ENCODE peak calls at places on chromosomes 5 and 9, in eight cellular contexts. B is kidney; F is MCF 10A; C is AG04450; N is CD8-positive, alpha-beta T cell; P is PC-9; M is AG09319; Z is stomach. G is an unnamed sample.

GRCh38 chr9:26813247-26813646 is 79.4 kb downstream of the CAAP1 start:
- DNase-seq in B (no peak), F (no peak), Z (no peak), P (no peak), M (no peak), N (no peak), C (no peak), G (no peak)

GRCh38 chr9:28961625-28962024 is 1388.3 kb upstream of the C9orf72 start:
- DNase-seq in Z (no peak), P (no peak), N (no peak), F (no peak), C (no peak), B (no peak), M (no peak), G (no peak)

GRCh38 chr9:93265972-93266371 is 82.0 kb downstream of the WNK2 start:
- DNase-seq in Z (no peak), P (no peak), M (no peak), C (no peak), B (no peak), N (peak; percentile 17), F (no peak), G (no peak)

GRCh38 chr9:122222741-122223140 is 6.0 kb downstream of the LHX6 start:
- DNase-seq in Z (no peak), M (no peak), B (peak; percentile 61), C (no peak), F (no peak), N (no peak), P (no peak), G (no peak)

GRCh38 chr5:68343421-68343826 is 127.9 kb downstream of the PIK3R1 start:
- DNase-seq in P (peak; percentile 79), Z (peak; percentile 46), B (no peak), M (no peak), F (peak; percentile 97), N (no peak), C (peak; percentile 30), G (no peak)

GRCh38 chr9:650362-650761 is 191.1 kb upstream of the DMRT1 start:
- DNase-seq in N (no peak), P (no peak), F (no peak), M (no peak), C (no peak), Z (no peak), B (no peak), G (peak; percentile 16)

GRCh38 chr9:125509476-125509875 is 197.5 kb downstream of the MAPKAP1 start:
- DNase-seq in N (no peak), M (peak; percentile 88), B (no peak), C (peak; percentile 83), Z (no peak), F (no peak), P (no peak), G (no peak)

GRCh38 chr5:92676120-92676838 is 904.7 kb downstream of the NR2F1-AS1 start:
- DNase-seq in Z (no peak), C (no peak), P (no peak), N (no peak), F (no peak), B (no peak), M (no peak), G (no peak)

GRCh38 chr9:127088724-127089615 is 33.5 kb downstream of the ANGPTL2 start:
- DNase-seq in B (no peak), F (no peak), N (no peak), Z (no peak), M (no peak), C (no peak), P (no peak), G (no peak)

GRCh38 chr5:131262953-131263541 is 806 bp upstream of the CDC42SE2 start:
- DNase-seq in M (no peak), P (no peak), C (no peak), F (peak; percentile 65), Z (no peak), N (no peak), B (no peak), G (no peak)

GRCh38 chr9:137534256-137535119 is 15.7 kb downstream of the PNPLA7 start:
- DNase-seq in N (no peak), C (no peak), F (peak; percentile 69), P (peak; percentile 51), B (no peak), M (peak; percentile 12), Z (peak; percentile 59), G (no peak)
- TF ChIP-seq CTCF in N (peak; percentile 36), C (peak; percentile 79), F (peak; percentile 50), P (peak; percentile 65), B (peak; percentile 62), M (peak; percentile 71), Z (peak; percentile 66), G (peak; percentile 55)

GRCh38 chr5:160802567-160802966 is 49.4 kb downstream of the ATP10B start:
- DNase-seq in F (peak; percentile 43), N (no peak), Z (no peak), B (no peak), C (no peak), M (no peak), P (no peak), G (no peak)
- TF ChIP-seq CTCF in F (peak; percentile 27), N (no peak), Z (no peak), B (peak; percentile 38), C (no peak), M (no peak), P (no peak), G (no peak)

GRCh38 chr5:172717481-172718195 is 53.4 kb downstream of the DUSP1 start:
- DNase-seq in F (no peak), Z (no peak), M (no peak), N (no peak), C (no peak), B (peak; percentile 68), P (no peak), G (no peak)
- TF ChIP-seq CTCF in F (no peak), Z (no peak), M (no peak), N (no peak), C (no peak), B (no peak), P (no peak), G (no peak)

DNA sequence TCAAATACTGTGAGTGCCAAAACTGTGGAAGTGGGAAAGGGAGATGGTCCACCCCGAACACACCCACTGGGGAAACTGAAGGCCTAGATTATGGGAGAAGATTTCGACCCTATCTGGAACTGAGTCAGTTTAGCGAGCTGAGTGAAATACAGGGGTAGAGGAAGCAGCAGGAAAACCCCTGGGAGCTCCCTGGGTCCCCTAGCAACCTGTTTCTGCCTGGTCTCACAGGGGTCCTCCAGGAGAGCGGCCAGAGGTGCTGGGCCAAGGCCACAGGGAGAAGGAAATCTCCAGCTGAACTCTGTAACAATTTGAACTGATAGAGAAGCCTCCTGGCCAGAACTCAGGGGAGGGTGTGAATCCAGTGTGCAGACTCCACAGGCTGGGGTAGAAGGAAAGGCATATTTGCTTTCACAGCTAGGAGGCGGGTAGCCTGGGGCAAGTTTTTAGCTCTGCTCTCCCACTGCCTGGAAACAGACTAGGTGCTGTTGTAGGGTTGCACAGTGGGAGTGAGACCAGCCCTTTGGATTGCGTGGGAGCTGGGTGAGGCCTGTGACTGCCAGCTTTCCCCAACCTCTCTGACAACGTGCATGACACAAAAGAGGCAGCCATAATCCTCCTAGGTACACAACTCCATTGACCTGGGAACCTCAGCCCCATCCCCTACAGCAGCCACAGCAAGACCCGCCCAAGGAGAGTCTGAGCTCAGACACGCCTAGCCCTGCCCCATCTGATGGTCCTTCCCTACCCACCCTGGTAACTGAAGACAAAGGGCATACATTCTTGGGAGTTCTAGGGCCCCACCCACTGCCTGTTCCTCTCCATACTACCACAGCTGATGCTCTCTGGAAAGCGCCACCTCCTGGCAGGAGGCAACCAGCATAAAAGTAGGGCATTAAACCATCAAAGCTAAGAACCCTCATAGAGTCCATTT is 78.8 kb upstream of the GPBP1 start:
- DNase-seq in B (no peak), N (no peak), Z (peak; percentile 30), M (no peak), P (peak; percentile 58), F (peak; percentile 40), C (no peak), G (no peak)
- TF ChIP-seq CTCF in B (no peak), N (no peak), Z (no peak), M (peak; percentile 22), P (peak; percentile 59), F (no peak), C (peak; percentile 11), G (no peak)

GRCh38 chr9:88660611-88661010 is 125.6 kb downstream of the NXNL2 start:
- DNase-seq in N (no peak), M (no peak), C (no peak), B (no peak), F (peak; percentile 65), P (no peak), Z (no peak), G (no peak)
- TF ChIP-seq CTCF in N (no peak), M (peak; percentile 46), C (peak; percentile 61), B (peak; percentile 32), F (peak; percentile 45), P (peak; percentile 55), Z (peak; percentile 48), G (no peak)

DNA sequence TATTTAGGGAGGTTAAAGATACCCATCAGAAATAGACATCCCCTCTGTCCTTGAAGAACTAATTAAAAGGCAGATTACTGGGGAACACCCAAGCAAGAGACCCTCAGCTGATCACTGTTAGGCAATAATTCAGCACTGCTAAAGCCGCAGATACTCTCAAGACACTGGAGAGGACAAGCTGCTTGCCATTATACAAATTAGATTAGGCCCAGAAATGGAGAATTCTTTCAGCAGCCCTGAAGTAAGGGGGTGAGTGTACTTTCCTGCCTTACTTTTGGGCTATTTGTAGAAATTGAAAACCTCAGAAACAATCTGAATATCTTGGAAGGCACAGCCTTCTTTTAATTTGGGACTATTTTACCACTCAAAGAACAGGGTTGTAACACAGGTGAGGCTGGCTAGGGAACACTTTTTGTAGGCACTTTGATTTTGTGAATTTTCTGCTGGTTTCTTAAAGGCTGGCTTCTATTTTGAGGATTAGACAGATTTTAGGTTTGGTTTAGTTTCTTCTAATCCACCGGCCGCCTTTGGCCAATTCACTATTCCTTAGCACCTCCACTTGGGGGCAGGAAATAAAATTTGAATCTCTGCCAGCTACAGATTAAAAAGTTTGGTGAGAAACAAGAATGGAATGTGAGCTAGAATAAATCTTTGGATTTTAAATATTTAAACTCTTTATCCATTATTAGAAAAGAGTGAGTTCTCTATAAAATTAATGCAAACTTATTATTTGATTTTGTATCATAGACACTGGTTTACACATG is 106.0 kb downstream of the SMARCA2 start:
- DNase-seq in P (no peak), M (peak; percentile 4), Z (no peak), B (no peak), F (peak; percentile 45), N (no peak), C (peak; percentile 11), G (no peak)
- TF ChIP-seq CTCF in P (peak; percentile 25), M (no peak), Z (no peak), B (peak; percentile 11), F (no peak), N (no peak), C (peak; percentile 36), G (no peak)

G was measured in natural killer cell.